ENCODE peak calls at places on chromosomes 1 and 21, in four cellular contexts. C, T, R and U are unnamed samples.

GRCh38 chr1:193486671-193487229 is 300.3 kb upstream of the B3GALT2 start:
- DNase-seq in C (no peak), T (no peak), R (no peak), U (no peak)

GRCh38 chr1:88946845-88947244 is 45.6 kb downstream of the KYAT3 start:
- DNase-seq in C (peak; percentile 62), T (no peak), R (no peak), U (no peak)

GRCh38 chr1:110524311-110525249 is 5.6 kb upstream of the KCNA10 start:
- DNase-seq in C (peak; percentile 36), T (peak; percentile 73), R (no peak), U (peak; percentile 70)

GRCh38 chr1:60504206-60504868 is 430.8 kb upstream of the C1orf87 start:
- DNase-seq in C (peak; percentile 3), T (no peak), R (no peak), U (no peak)

GRCh38 chr1:30895942-30896660 is 12.5 kb downstream of the SDC3 start:
- DNase-seq in C (no peak), T (no peak), R (no peak), U (no peak)

GRCh38 chr1:214506972-214507431 is 44.4 kb downstream of the PTPN14 start:
- DNase-seq in C (no peak), T (no peak), R (no peak), U (no peak)

GRCh38 chr1:35574655-35575400 is 1.7 kb downstream of the TFAP2E start:
- DNase-seq in C (no peak), T (no peak), R (no peak), U (no peak)

GRCh38 chr21:42975886-42976608 is 1.7 kb downstream of the PKNOX1 start:
- DNase-seq in C (peak; percentile 22), T (no peak), R (no peak), U (no peak)

GRCh38 chr1:5067251-5067650 is 412.8 kb downstream of the AJAP1 start:
- DNase-seq in C (no peak), T (no peak), R (no peak), U (no peak)

GRCh38 chr1:247088967-247089366 is 10.4 kb upstream of the ZNF670 start:
- DNase-seq in C (no peak), T (no peak), R (no peak), U (no peak)

GRCh38 chr1:57206038-57206437 is 217.8 kb downstream of the DAB1 start:
- DNase-seq in C (no peak), T (no peak), R (no peak), U (no peak)

GRCh38 chr1:201259476-201260235 is 23.6 kb upstream of the PKP1 start:
- DNase-seq in C (peak; percentile 32), T (no peak), R (peak; percentile 47), U (no peak)

GRCh38 chr1:196433000-196433399 is 175.2 kb downstream of the KCNT2 start:
- DNase-seq in C (no peak), T (no peak), R (no peak), U (no peak)

GRCh38 chr1:210438928-210439841 is 110.5 kb downstream of the HHAT start:
- DNase-seq in C (peak; percentile 93), T (no peak), R (no peak), U (no peak)

GRCh38 chr1:101043776-101044175 is 18.2 kb upstream of the DPH5 start:
- DNase-seq in C (peak; percentile 51), T (no peak), R (no peak), U (no peak)

GRCh38 chr1:51982161-51982560 is 8.3 kb downstream of the RAB3B start:
- DNase-seq in C (no peak), T (no peak), R (no peak), U (no peak)

GRCh38 chr1:210189426-210189825 is 43.2 kb upstream of the SERTAD4 start:
- DNase-seq in C (no peak), T (no peak), R (no peak), U (no peak)

GRCh38 chr1:5994713-5995621 is 2.7 kb upstream of the NPHP4 start:
- DNase-seq in C (no peak), T (no peak), R (no peak), U (peak; percentile 65)

GRCh38 chr21:36035381-36035791 is 24.9 kb downstream of the SETD4 start:
- DNase-seq in C (no peak), T (no peak), R (no peak), U (no peak)

GRCh38 chr1:201766117-201766863 is 62.7 kb upstream of the IPO9 start:
- DNase-seq in C (peak; percentile 99), T (no peak), R (peak; percentile 51), U (no peak)

GRCh38 chr1:23646086-23646485 is 45.5 kb upstream of the RPL11 start:
- DNase-seq in C (peak; percentile 27), T (no peak), R (no peak), U (no peak)
- TF ChIP-seq CTCF in C (no peak), T (no peak), R (no peak), U (no peak)

GRCh38 chr1:199422206-199422605 is 605.3 kb upstream of the NR5A2 start:
- DNase-seq in C (peak; percentile 34), T (peak; percentile 20), R (no peak), U (no peak)
- TF ChIP-seq CTCF in C (peak; percentile 33), T (no peak), R (no peak), U (no peak)

GRCh38 chr1:245797592-245798366 is 643.0 kb downstream of the KIF26B start:
- DNase-seq in C (peak; percentile 37), T (peak; percentile 39), R (no peak), U (no peak)
- TF ChIP-seq CTCF in C (peak; percentile 46), T (peak; percentile 66), R (no peak), U (peak; percentile 13)

GRCh38 chr1:54872041-54872342 is 15.0 kb downstream of the DHCR24 start:
- DNase-seq in C (no peak), T (no peak), R (no peak), U (no peak)
- TF ChIP-seq CTCF in C (no peak), T (no peak), R (no peak), U (no peak)

GRCh38 chr1:7743346-7743745 is 27.8 kb upstream of the VAMP3 start:
- DNase-seq in C (no peak), T (no peak), R (no peak), U (no peak)
- TF ChIP-seq CTCF in C (no peak), T (no peak), R (no peak), U (no peak)